ENCODE peak calls at places on chromosome 19, in seven cellular contexts. D, R, E, N, S, F and C are unnamed samples.

GRCh38 chr19:49421039-49421877 is 2.0 kb downstream of the PTH2 start:
- DNase-seq in D (peak; percentile 71), R (peak; percentile 59), E (peak; percentile 85), S (peak; percentile 72), F (peak; percentile 66), N (peak; percentile 50), C (peak; percentile 68)

GRCh38 chr19:49554701-49555181 is 25.6 kb downstream of the NOSIP start:
- DNase-seq in R (no peak), D (no peak), E (no peak), S (no peak), N (peak; percentile 94), F (peak; percentile 55), C (no peak)

GRCh38 chr19:48866692-48867091 is 1.7 kb downstream of the PLEKHA4 start:
- DNase-seq in F (no peak), R (no peak), N (no peak), D (no peak), E (no peak), S (no peak), C (no peak)

GRCh38 chr19:13788991-13789390 is 6.3 kb upstream of the ZSWIM4 start:
- DNase-seq in R (no peak), N (no peak), E (no peak), S (no peak), D (no peak), F (no peak), C (peak; percentile 84)

GRCh38 chr19:3034194-3034844 is 5.2 kb upstream of the TLE2 start:
- DNase-seq in R (peak; percentile 39), S (no peak), E (no peak), N (no peak), D (no peak), F (no peak), C (no peak)

GRCh38 chr19:10219678-10220077 is 11.5 kb downstream of the S1PR2 start:
- DNase-seq in R (no peak), N (no peak), F (peak; percentile 25), D (no peak), E (no peak), S (no peak), C (no peak)

GRCh38 chr19:44848036-44848804 is 2.1 kb downstream of the NECTIN2 start:
- DNase-seq in R (no peak), E (no peak), D (no peak), S (no peak), N (peak; percentile 89), F (peak; percentile 30), C (no peak)

GRCh38 chr19:16417660-16418596 is 53.8 kb downstream of the EPS15L1 start:
- DNase-seq in E (peak; percentile 90), S (peak; percentile 67), D (peak; percentile 75), R (peak; percentile 61), F (peak; percentile 66), N (peak; percentile 51), C (peak; percentile 82)

GRCh38 chr19:39115105-39115847 is 10.3 kb upstream of the PAK4 start:
- DNase-seq in N (no peak), S (no peak), R (no peak), F (no peak), D (no peak), E (peak; percentile 16), C (no peak)

GRCh38 chr19:47729799-47730520 is 15.4 kb upstream of the NOP53 start:
- DNase-seq in R (peak; percentile 94), F (peak; percentile 44), E (peak; percentile 91), N (peak; percentile 93), S (peak; percentile 91), D (peak; percentile 74), C (no peak)

GRCh38 chr19:47316513-47316912 is 6.9 kb downstream of the C5AR1 start:
- DNase-seq in E (no peak), F (no peak), S (no peak), D (no peak), N (no peak), R (no peak), C (no peak)

GRCh38 chr19:34228347-34228746 is 26.0 kb upstream of the GARRE1 start:
- DNase-seq in F (no peak), D (no peak), N (no peak), R (no peak), E (no peak), S (no peak), C (no peak)

GRCh38 chr19:47032171-47032811 is 12.7 kb downstream of the NPAS1 start:
- DNase-seq in S (peak; percentile 39), N (peak; percentile 26), R (peak; percentile 68), D (no peak), F (peak; percentile 61), E (peak; percentile 78), C (no peak)

GRCh38 chr19:2500861-2501260 is 24.9 kb downstream of the GADD45B start:
- DNase-seq in S (peak; percentile 47), R (no peak), D (no peak), E (no peak), N (no peak), F (no peak), C (no peak)

GRCh38 chr19:35206379-35206778 is 22.2 kb downstream of the FAM187B start:
- DNase-seq in N (no peak), S (peak; percentile 24), E (no peak), D (no peak), R (no peak), F (peak; percentile 32), C (no peak)

GRCh38 chr19:50328257-50329145 is 676 bp downstream of the KCNC3 start:
- DNase-seq in N (peak; percentile 7), R (peak; percentile 66), S (no peak), F (peak; percentile 27), D (no peak), E (no peak), C (no peak)

GRCh38 chr19:3618811-3619630 is 7.6 kb downstream of the CACTIN start:
- DNase-seq in D (no peak), R (peak; percentile 40), N (no peak), S (no peak), E (peak; percentile 71), F (no peak), C (no peak)

GRCh38 chr19:54573330-54573872 is at the start of gene LILRA2:
- DNase-seq in E (no peak), S (peak; percentile 29), F (peak; percentile 4), D (no peak), N (no peak), R (no peak), C (no peak)

GRCh38 chr19:38618590-38619360 is at the start of gene EIF3K:
- DNase-seq in F (peak; percentile 100), S (peak; percentile 98), D (peak; percentile 99), N (peak; percentile 99), E (peak; percentile 100), R (peak; percentile 99), C (peak; percentile 97)

GRCh38 chr19:7219056-7219455 is 75.2 kb downstream of the INSR start:
- DNase-seq in R (no peak), E (no peak), F (no peak), S (no peak), N (no peak), D (no peak), C (no peak)

GRCh38 chr19:57512845-57513244 is 13.1 kb downstream of the ZNF773 start:
- DNase-seq in F (no peak), R (no peak), D (no peak), E (no peak), N (no peak), S (no peak), C (no peak)

GRCh38 chr19:57511484-57511883 is 11.7 kb downstream of the ZNF773 start:
- DNase-seq in F (no peak), S (no peak), E (no peak), D (no peak), R (no peak), N (no peak), C (no peak)

DNA sequence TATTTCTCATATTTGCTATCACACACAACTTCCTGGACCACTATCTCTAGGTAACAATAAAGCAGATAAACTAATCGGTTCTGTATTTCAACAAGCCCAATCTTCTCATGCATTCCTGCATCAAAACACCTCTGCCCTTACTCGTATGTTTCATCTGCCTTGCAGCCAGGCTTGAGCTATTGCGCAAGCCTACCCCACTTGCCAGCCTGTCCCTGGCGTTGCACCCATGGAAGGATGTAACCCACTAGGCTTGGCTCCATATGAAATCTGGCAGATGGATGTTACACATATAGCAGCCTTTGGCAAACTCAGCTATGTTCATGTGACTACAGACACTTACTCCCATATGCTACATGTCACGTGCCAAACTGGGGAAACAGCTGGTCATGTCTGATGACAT is 11.9 kb upstream of the ZNF549 start:
- DNase-seq in N (no peak), F (no peak), R (no peak), D (no peak), S (no peak), E (no peak), C (no peak)
- H3K9me3 ChIP-seq in N (peaks cover 4% of the 10 kb centered on the region), F (peaks cover 76% of the 10 kb centered on the region), R (no peaks in the 10 kb centered on the region), D (peaks cover 61% of the 10 kb centered on the region), S (peaks cover 18% of the 10 kb centered on the region), E (peaks cover 7% of the 10 kb centered on the region), C (peaks cover 60% of the 10 kb centered on the region)

GRCh38 chr19:53311897-53312296 is 21.7 kb upstream of the ZNF845 start:
- DNase-seq in R (no peak), F (no peak), N (no peak), D (no peak), S (no peak), E (no peak), C (no peak)

GRCh38 chr19:53311044-53311443 is 22.5 kb upstream of the ZNF845 start:
- DNase-seq in N (no peak), F (no peak), E (no peak), D (no peak), R (no peak), S (no peak), C (no peak)

DNA sequence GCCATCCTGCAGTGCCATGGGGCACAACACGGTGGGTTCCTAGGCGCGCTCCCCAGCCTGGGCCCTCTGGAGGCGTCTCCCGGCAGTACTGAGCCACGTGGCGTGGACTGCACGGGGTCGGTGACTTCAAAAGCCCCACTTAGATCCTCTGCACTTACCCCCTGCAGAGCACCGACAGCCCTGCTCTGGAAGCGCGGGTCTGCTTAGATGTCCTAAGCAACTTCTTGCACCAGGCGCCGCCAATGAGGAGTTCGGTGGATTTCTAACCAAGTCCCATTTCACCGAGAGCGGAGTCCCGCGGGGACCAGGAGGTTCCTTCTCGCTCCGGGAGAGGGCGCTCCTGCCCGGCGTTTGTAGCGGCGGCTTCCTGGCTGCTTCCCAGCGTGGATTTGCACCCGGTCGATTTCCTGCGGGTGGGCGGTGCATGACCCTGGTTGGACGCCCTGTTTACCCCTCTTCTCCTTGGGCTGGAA is 25.2 kb upstream of the ZNF845 start:
- DNase-seq in N (peak; percentile 6), S (no peak), R (peak; percentile 23), D (peak; percentile 16), F (peak; percentile 14), E (no peak), C (no peak)
- TF ChIP-seq CTCF in N (no peak), S (no peak), R (peak; percentile 33), D (peak; percentile 62), F (no peak), E (peak; percentile 10), C (peak; percentile 8)

GRCh38 chr19:8806661-8807060 is 25.4 kb downstream of the ZNF558 start:
- DNase-seq in E (no peak), F (no peak), D (no peak), R (no peak), N (no peak), S (no peak), C (no peak)
- H3K9me3 ChIP-seq in E (peaks cover 46% of the 10 kb centered on the region), F (peaks cover 96% of the 10 kb centered on the region), D (peaks cover 100% of the 10 kb centered on the region), R (peaks cover 22% of the 10 kb centered on the region), N (peaks cover 15% of the 10 kb centered on the region), S (peaks cover 45% of the 10 kb centered on the region), C (peaks cover 98% of the 10 kb centered on the region)

GRCh38 chr19:22545751-22546150 is 88.4 kb upstream of the ZNF492 start:
- DNase-seq in D (peak; percentile 22), R (peak; percentile 59), S (no peak), N (no peak), F (peak; percentile 26), E (no peak), C (no peak)
- TF ChIP-seq CTCF in D (peak; percentile 69), R (peak; percentile 60), S (peak; percentile 15), N (no peak), F (no peak), E (peak; percentile 49), C (peak; percentile 45)